ENCODE peak calls at places on chromosome 21, in nine cellular contexts. One of them, this sample, is unnamed.

GRCh38 chr21:21396424-21396823 is 398.2 kb downstream of the NCAM2 start:
- DNase-seq in caudate nucleus: no peak
- DNase-seq in breast epithelium: no peak
- DNase-seq in H9: no peak
- DNase-seq in pancreas: no peak
- DNase-seq in hepatocyte: no peak
- DNase-seq in OCI-LY7: no peak
- DNase-seq in left ventricle myocardium inferior: no peak
- DNase-seq in DND-41: peak
- DNase-seq in this sample: no peak

GRCh38 chr21:36535618-36536241 is 55.8 kb upstream of the CLDN14 start:
- DNase-seq in caudate nucleus: no peak
- DNase-seq in breast epithelium: no peak
- DNase-seq in H9: no peak
- DNase-seq in pancreas: no peak
- DNase-seq in hepatocyte: no peak
- DNase-seq in OCI-LY7: peak
- DNase-seq in left ventricle myocardium inferior: no peak
- DNase-seq in DND-41: no peak
- DNase-seq in this sample: no peak

GRCh38 chr21:45644041-45644906 is 749 bp downstream of the PCBP3 start:
- DNase-seq in caudate nucleus: no peak
- DNase-seq in breast epithelium: no peak
- DNase-seq in H9: no peak
- DNase-seq in pancreas: peak
- DNase-seq in hepatocyte: peak
- DNase-seq in OCI-LY7: no peak
- DNase-seq in left ventricle myocardium inferior: no peak
- DNase-seq in DND-41: peak
- DNase-seq in this sample: no peak

GRCh38 chr21:15480160-15480559 is 249.6 kb upstream of the USP25 start:
- DNase-seq in caudate nucleus: no peak
- DNase-seq in breast epithelium: no peak
- DNase-seq in H9: no peak
- DNase-seq in pancreas: no peak
- DNase-seq in hepatocyte: no peak
- DNase-seq in OCI-LY7: no peak
- DNase-seq in left ventricle myocardium inferior: no peak
- DNase-seq in DND-41: no peak
- DNase-seq in this sample: no peak

GRCh38 chr21:37294674-37295073 is 27.5 kb upstream of the VPS26C start:
- DNase-seq in caudate nucleus: no peak
- DNase-seq in breast epithelium: no peak
- DNase-seq in H9: no peak
- DNase-seq in pancreas: no peak
- DNase-seq in hepatocyte: no peak
- DNase-seq in OCI-LY7: no peak
- DNase-seq in left ventricle myocardium inferior: no peak
- DNase-seq in DND-41: no peak
- DNase-seq in this sample: no peak

GRCh38 chr21:46116846-46117585 is 19.1 kb downstream of the COL6A2 start:
- DNase-seq in caudate nucleus: no peak
- DNase-seq in breast epithelium: peak
- DNase-seq in H9: peak
- DNase-seq in pancreas: peak
- DNase-seq in hepatocyte: no peak
- DNase-seq in OCI-LY7: no peak
- DNase-seq in left ventricle myocardium inferior: peak
- DNase-seq in DND-41: no peak
- DNase-seq in this sample: peak

GRCh38 chr21:25689226-25689625 is 45.5 kb downstream of the ATP5PF start:
- DNase-seq in caudate nucleus: no peak
- DNase-seq in breast epithelium: no peak
- DNase-seq in H9: no peak
- DNase-seq in pancreas: no peak
- DNase-seq in hepatocyte: no peak
- DNase-seq in OCI-LY7: no peak
- DNase-seq in left ventricle myocardium inferior: no peak
- DNase-seq in DND-41: no peak
- DNase-seq in this sample: no peak

GRCh38 chr21:37149411-37149810 is 76.4 kb downstream of the TTC3 start:
- DNase-seq in caudate nucleus: no peak
- DNase-seq in breast epithelium: no peak
- DNase-seq in H9: no peak
- DNase-seq in pancreas: no peak
- DNase-seq in hepatocyte: no peak
- DNase-seq in OCI-LY7: no peak
- DNase-seq in left ventricle myocardium inferior: no peak
- DNase-seq in DND-41: no peak
- DNase-seq in this sample: no peak

GRCh38 chr21:45662623-45663015 is 19.1 kb downstream of the PCBP3 start:
- DNase-seq in caudate nucleus: no peak
- DNase-seq in breast epithelium: no peak
- DNase-seq in H9: no peak
- DNase-seq in pancreas: no peak
- DNase-seq in hepatocyte: no peak
- DNase-seq in OCI-LY7: no peak
- DNase-seq in left ventricle myocardium inferior: no peak
- DNase-seq in DND-41: no peak
- DNase-seq in this sample: no peak

DNA sequence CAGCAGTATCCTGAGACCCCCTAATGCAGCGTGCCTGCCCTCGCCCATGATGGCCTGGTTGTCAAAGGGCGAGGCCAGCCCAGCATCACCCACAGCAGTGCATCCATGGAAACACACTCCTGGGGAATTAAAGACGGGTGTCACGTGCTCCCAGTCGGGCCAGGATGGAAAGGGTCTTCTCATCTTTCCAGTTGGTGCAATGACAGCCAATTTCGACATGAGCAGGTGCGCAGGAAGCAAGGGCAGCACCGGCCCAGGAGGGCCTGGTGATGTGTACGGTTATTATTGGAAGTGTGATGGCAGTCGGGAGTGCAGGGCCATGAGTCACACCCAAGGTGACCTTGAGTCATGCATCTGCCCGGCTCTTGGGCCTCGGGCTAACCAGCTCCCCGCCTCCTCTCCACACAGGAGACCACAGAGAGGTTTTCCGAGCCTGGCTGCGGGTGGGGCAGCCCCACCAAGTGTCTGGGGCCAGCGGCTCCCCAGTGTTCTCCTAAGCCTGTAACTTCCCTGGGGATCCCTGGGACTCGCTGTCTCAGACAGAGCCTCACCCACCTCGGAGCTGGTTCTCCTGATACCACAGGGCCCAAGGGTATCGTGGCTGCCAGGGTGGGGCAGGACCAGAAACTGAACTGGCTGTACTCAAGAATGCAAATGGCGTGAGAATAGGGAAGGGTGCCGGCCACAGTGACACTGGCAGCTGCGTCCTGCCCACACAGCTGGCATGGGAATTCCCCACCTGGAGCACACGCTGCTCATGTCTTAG is 119.8 kb downstream of the SIK1 start:
- DNase-seq in caudate nucleus: no peak
- DNase-seq in breast epithelium: no peak
- DNase-seq in H9: no peak
- DNase-seq in pancreas: no peak
- DNase-seq in hepatocyte: peak
- DNase-seq in OCI-LY7: no peak
- DNase-seq in left ventricle myocardium inferior: peak
- DNase-seq in DND-41: no peak
- DNase-seq in this sample: no peak
- H3K27ac ChIP-seq in caudate nucleus: no peak
- H3K27ac ChIP-seq in breast epithelium: peak
- H3K27ac ChIP-seq in H9: no peak
- H3K27ac ChIP-seq in pancreas: no peak
- H3K27ac ChIP-seq in hepatocyte: peak
- H3K27ac ChIP-seq in OCI-LY7: no peak
- H3K27ac ChIP-seq in left ventricle myocardium inferior: peak
- H3K27ac ChIP-seq in DND-41: no peak
- H3K27ac ChIP-seq in this sample: no peak

DNA sequence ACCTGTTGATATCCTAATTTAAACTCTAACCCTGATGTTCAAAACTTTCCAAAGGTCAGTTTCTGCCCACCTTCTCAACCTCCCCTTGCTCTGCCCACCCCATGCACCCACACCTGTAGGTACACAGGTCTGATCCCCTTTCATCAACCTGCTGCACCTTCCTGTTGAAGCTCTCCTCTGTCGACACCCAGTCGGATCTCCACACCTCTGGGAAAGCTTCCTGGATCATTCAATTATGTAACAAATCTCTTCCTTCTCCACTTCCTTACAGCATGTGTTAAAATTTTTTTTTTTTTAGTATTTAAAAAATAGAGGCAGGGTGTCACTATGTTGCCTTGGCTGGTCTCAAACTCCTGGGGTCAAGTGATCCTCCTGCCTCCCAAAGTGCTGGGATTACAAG is 44.7 kb upstream of the IGSF5 start:
- DNase-seq in caudate nucleus: no peak
- DNase-seq in breast epithelium: no peak
- DNase-seq in H9: no peak
- DNase-seq in pancreas: no peak
- DNase-seq in hepatocyte: no peak
- DNase-seq in OCI-LY7: no peak
- DNase-seq in left ventricle myocardium inferior: no peak
- DNase-seq in DND-41: no peak
- DNase-seq in this sample: no peak
- H3K27ac ChIP-seq in caudate nucleus: no peak
- H3K27ac ChIP-seq in breast epithelium: no peak
- H3K27ac ChIP-seq in H9: no peak
- H3K27ac ChIP-seq in pancreas: no peak
- H3K27ac ChIP-seq in hepatocyte: no peak
- H3K27ac ChIP-seq in OCI-LY7: no peak
- H3K27ac ChIP-seq in left ventricle myocardium inferior: no peak
- H3K27ac ChIP-seq in DND-41: no peak
- H3K27ac ChIP-seq in this sample: no peak

GRCh38 chr21:27519357-27519756 is 552.5 kb upstream of the ADAMTS5 start:
- DNase-seq in caudate nucleus: no peak
- DNase-seq in breast epithelium: no peak
- DNase-seq in H9: no peak
- DNase-seq in pancreas: no peak
- DNase-seq in hepatocyte: no peak
- DNase-seq in OCI-LY7: no peak
- DNase-seq in left ventricle myocardium inferior: no peak
- DNase-seq in DND-41: no peak
- DNase-seq in this sample: no peak
- H3K27ac ChIP-seq in caudate nucleus: no peak
- H3K27ac ChIP-seq in breast epithelium: no peak
- H3K27ac ChIP-seq in H9: no peak
- H3K27ac ChIP-seq in pancreas: no peak
- H3K27ac ChIP-seq in hepatocyte: no peak
- H3K27ac ChIP-seq in OCI-LY7: no peak
- H3K27ac ChIP-seq in left ventricle myocardium inferior: no peak
- H3K27ac ChIP-seq in DND-41: no peak
- H3K27ac ChIP-seq in this sample: no peak

GRCh38 chr21:32739946-32740345 is 12.1 kb upstream of the SYNJ1 start:
- DNase-seq in caudate nucleus: no peak
- DNase-seq in breast epithelium: no peak
- DNase-seq in H9: no peak
- DNase-seq in pancreas: no peak
- DNase-seq in hepatocyte: no peak
- DNase-seq in OCI-LY7: no peak
- DNase-seq in left ventricle myocardium inferior: no peak
- DNase-seq in DND-41: no peak
- DNase-seq in this sample: no peak
- H3K27ac ChIP-seq in caudate nucleus: no peak
- H3K27ac ChIP-seq in breast epithelium: no peak
- H3K27ac ChIP-seq in H9: no peak
- H3K27ac ChIP-seq in pancreas: no peak
- H3K27ac ChIP-seq in hepatocyte: no peak
- H3K27ac ChIP-seq in OCI-LY7: no peak
- H3K27ac ChIP-seq in left ventricle myocardium inferior: no peak
- H3K27ac ChIP-seq in DND-41: no peak
- H3K27ac ChIP-seq in this sample: no peak

GRCh38 chr21:41762753-41763152 is 4.1 kb downstream of the RIPK4 start:
- DNase-seq in caudate nucleus: no peak
- DNase-seq in breast epithelium: no peak
- DNase-seq in H9: no peak
- DNase-seq in pancreas: no peak
- DNase-seq in hepatocyte: no peak
- DNase-seq in OCI-LY7: no peak
- DNase-seq in left ventricle myocardium inferior: no peak
- DNase-seq in DND-41: no peak
- DNase-seq in this sample: no peak

GRCh38 chr21:41762236-41762635 is 4.6 kb downstream of the RIPK4 start:
- DNase-seq in caudate nucleus: no peak
- DNase-seq in breast epithelium: no peak
- DNase-seq in H9: peak
- DNase-seq in pancreas: no peak
- DNase-seq in hepatocyte: no peak
- DNase-seq in OCI-LY7: no peak
- DNase-seq in left ventricle myocardium inferior: no peak
- DNase-seq in DND-41: no peak
- DNase-seq in this sample: no peak

GRCh38 chr21:41764558-41765392 is 2.1 kb downstream of the RIPK4 start:
- DNase-seq in caudate nucleus: no peak
- DNase-seq in breast epithelium: no peak
- DNase-seq in H9: no peak
- DNase-seq in pancreas: no peak
- DNase-seq in hepatocyte: peak
- DNase-seq in OCI-LY7: no peak
- DNase-seq in left ventricle myocardium inferior: no peak
- DNase-seq in DND-41: peak
- DNase-seq in this sample: no peak

GRCh38 chr21:41763996-41764395 is 2.9 kb downstream of the RIPK4 start:
- DNase-seq in caudate nucleus: no peak
- DNase-seq in breast epithelium: no peak
- DNase-seq in H9: no peak
- DNase-seq in pancreas: no peak
- DNase-seq in hepatocyte: no peak
- DNase-seq in OCI-LY7: no peak
- DNase-seq in left ventricle myocardium inferior: no peak
- DNase-seq in DND-41: peak
- DNase-seq in this sample: no peak

GRCh38 chr21:41763398-41763931 is 3.4 kb downstream of the RIPK4 start:
- DNase-seq in caudate nucleus: no peak
- DNase-seq in breast epithelium: no peak
- DNase-seq in H9: no peak
- DNase-seq in pancreas: no peak
- DNase-seq in hepatocyte: peak
- DNase-seq in OCI-LY7: no peak
- DNase-seq in left ventricle myocardium inferior: peak
- DNase-seq in DND-41: no peak
- DNase-seq in this sample: no peak
- H3K27ac ChIP-seq in caudate nucleus: no peak
- H3K27ac ChIP-seq in breast epithelium: peak
- H3K27ac ChIP-seq in H9: no peak
- H3K27ac ChIP-seq in pancreas: peak
- H3K27ac ChIP-seq in hepatocyte: peak
- H3K27ac ChIP-seq in OCI-LY7: no peak
- H3K27ac ChIP-seq in left ventricle myocardium inferior: no peak
- H3K27ac ChIP-seq in DND-41: peak
- H3K27ac ChIP-seq in this sample: no peak

DNA sequence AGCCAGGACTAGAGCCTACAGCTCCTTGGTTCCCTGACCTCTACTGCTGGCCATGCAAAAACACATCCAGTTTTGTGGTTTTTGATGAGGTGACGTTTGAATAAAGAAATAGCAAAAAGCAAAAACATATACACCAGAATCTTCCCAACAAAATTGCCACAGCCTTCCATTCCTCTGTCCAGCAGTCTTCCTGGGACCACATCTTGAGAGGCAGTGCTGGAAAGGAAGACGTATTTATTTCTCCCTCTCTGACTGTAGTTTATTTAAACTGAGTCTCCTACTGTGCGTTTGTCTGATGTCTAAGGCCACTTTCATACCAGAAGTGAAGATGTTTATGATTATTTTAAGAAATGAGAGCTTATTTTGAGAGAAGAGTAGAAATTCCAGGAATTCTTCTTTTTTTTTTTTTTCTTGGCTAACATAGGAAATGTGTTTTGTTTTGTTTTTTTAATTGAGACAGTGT is 118.4 kb downstream of the ITSN1 start:
- DNase-seq in caudate nucleus: no peak
- DNase-seq in breast epithelium: no peak
- DNase-seq in H9: no peak
- DNase-seq in pancreas: no peak
- DNase-seq in hepatocyte: no peak
- DNase-seq in OCI-LY7: no peak
- DNase-seq in left ventricle myocardium inferior: no peak
- DNase-seq in DND-41: no peak
- DNase-seq in this sample: no peak
- H3K27ac ChIP-seq in caudate nucleus: no peak
- H3K27ac ChIP-seq in breast epithelium: peak
- H3K27ac ChIP-seq in H9: no peak
- H3K27ac ChIP-seq in pancreas: peak
- H3K27ac ChIP-seq in hepatocyte: peak
- H3K27ac ChIP-seq in OCI-LY7: no peak
- H3K27ac ChIP-seq in left ventricle myocardium inferior: peak
- H3K27ac ChIP-seq in DND-41: no peak
- H3K27ac ChIP-seq in this sample: no peak